ENCODE peak calls at places on chromosome 13, in five cellular contexts. U, E, D, F and C are unnamed samples.

GRCh38 chr13:75838366-75839017 is 202.4 kb downstream of the LMO7 start:
- DNase-seq in U (no peak), E (no peak), D (no peak), F (no peak), C (no peak)

GRCh38 chr13:45718063-45718462 is 15.9 kb downstream of the CBY2 start:
- DNase-seq in U (peak; percentile 48), E (peak; percentile 59), D (peak; percentile 40), F (peak; percentile 21), C (no peak)

GRCh38 chr13:39565036-39565949 is 37.7 kb downstream of the LHFPL6 start:
- DNase-seq in U (no peak), E (peak; percentile 77), D (peak; percentile 92), F (peak; percentile 96), C (no peak)

GRCh38 chr13:90027409-90027808 is 1320.1 kb upstream of the MIR17HG start:
- DNase-seq in U (no peak), E (no peak), D (no peak), F (no peak), C (no peak)

GRCh38 chr13:106318941-106319411 is 216.5 kb downstream of the EFNB2 start:
- DNase-seq in U (no peak), E (peak; percentile 64), D (peak; percentile 95), F (peak; percentile 98), C (no peak)

GRCh38 chr13:24284876-24285275 is 24.5 kb upstream of the C1QTNF9 start:
- DNase-seq in U (no peak), E (peak; percentile 9), D (no peak), F (no peak), C (no peak)

GRCh38 chr13:48590141-48590863 is 57.4 kb upstream of the RCBTB2 start:
- DNase-seq in U (no peak), E (no peak), D (no peak), F (no peak), C (no peak)

GRCh38 chr13:84609716-84610115 is 727.4 kb upstream of the SLITRK1 start:
- DNase-seq in U (no peak), E (no peak), D (peak; percentile 7), F (peak; percentile 52), C (no peak)

GRCh38 chr13:110916671-110917142 is 1.8 kb upstream of the ANKRD10 start:
- DNase-seq in U (no peak), E (no peak), D (peak; percentile 80), F (peak; percentile 89), C (no peak)

GRCh38 chr13:76425930-76426329 is 460.3 kb downstream of the KCTD12 start:
- DNase-seq in U (no peak), E (no peak), D (peak; percentile 80), F (peak; percentile 85), C (no peak)

GRCh38 chr13:21016487-21016886 is 44.9 kb downstream of the LATS2 start:
- DNase-seq in U (no peak), E (no peak), D (no peak), F (peak; percentile 54), C (no peak)

GRCh38 chr13:39959497-39959896 is 304.0 kb downstream of the COG6 start:
- DNase-seq in U (no peak), E (no peak), D (peak; percentile 45), F (peak; percentile 29), C (no peak)

GRCh38 chr13:23806874-23807522 is 82.2 kb downstream of the MIPEP start:
- DNase-seq in U (no peak), E (no peak), D (no peak), F (no peak), C (no peak)

GRCh38 chr13:48853381-48854102 is 122.2 kb upstream of the FNDC3A start:
- DNase-seq in U (no peak), E (no peak), D (peak; percentile 39), F (peak; percentile 70), C (no peak)

GRCh38 chr13:93226623-93227279 is at the start of gene GPC6:
- DNase-seq in U (peak; percentile 80), E (peak; percentile 80), D (peak; percentile 97), F (peak; percentile 98), C (no peak)

GRCh38 chr13:43464578-43465264 is 322.1 kb downstream of the ENOX1 start:
- DNase-seq in U (no peak), E (no peak), D (no peak), F (no peak), C (no peak)

GRCh38 chr13:51614350-51614786 is 30.1 kb downstream of the WDFY2 start:
- DNase-seq in U (peak; percentile 64), E (no peak), D (no peak), F (no peak), C (no peak)

GRCh38 chr13:50594276-50594970 is 249.1 kb downstream of the DLEU7 start:
- DNase-seq in U (peak; percentile 27), E (peak; percentile 73), D (no peak), F (peak; percentile 16), C (no peak)

GRCh38 chr13:100987993-100988392 is 313.4 kb upstream of the TMTC4 start:
- DNase-seq in U (no peak), E (peak; percentile 71), D (no peak), F (peak; percentile 75), C (no peak)

DNA sequence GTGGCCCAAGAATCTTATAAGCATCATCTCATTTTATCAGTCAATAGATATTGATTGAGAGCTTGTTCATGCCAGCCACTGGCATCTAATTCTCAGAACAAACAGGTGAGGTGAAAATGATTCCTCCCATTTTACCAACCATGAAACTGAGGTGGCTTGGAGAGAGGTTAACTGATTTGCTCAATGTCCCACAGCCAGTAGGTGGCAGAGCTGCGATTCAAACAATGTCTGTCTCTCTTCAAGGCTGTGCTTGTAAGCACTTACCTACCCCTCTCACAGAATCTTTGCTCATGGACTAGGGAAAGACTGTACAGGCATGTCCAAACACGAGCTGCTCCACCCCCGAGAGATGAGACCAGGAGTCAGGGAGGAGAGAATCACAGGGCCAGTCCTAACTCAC is 21.5 kb upstream of the GSX1 start:
- DNase-seq in U (peak; percentile 20), E (peak; percentile 76), D (peak; percentile 33), F (peak; percentile 44), C (no peak)
- TF ChIP-seq CTCF in U (peak; percentile 37), E (peak; percentile 78), D (peak; percentile 50), F (peak; percentile 65), C (peak; percentile 63)

DNA sequence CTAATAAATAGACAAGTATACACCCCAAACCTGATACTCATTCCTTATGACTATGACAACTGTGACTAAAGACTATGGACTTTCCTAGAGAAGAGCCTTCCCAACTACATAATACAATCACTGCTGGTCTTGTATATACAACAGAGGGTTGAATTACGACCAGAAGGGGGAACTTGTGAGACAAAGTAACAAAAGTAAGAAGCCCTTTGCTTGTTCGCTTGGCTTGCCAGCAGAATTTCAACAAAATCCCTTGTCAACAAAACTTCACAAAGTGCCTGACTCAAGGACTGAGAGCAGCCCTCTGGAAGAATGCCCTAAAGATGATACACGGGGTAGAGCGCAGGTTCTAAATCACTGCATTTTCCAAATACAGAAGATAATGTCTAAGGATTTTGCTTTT is 99.4 kb downstream of the WASF3 start:
- DNase-seq in U (no peak), E (no peak), D (peak; percentile 50), F (peak; percentile 70), C (no peak)
- TF ChIP-seq CTCF in U (peak; percentile 15), E (peak; percentile 71), D (peak; percentile 36), F (peak; percentile 42), C (peak; percentile 43)

DNA sequence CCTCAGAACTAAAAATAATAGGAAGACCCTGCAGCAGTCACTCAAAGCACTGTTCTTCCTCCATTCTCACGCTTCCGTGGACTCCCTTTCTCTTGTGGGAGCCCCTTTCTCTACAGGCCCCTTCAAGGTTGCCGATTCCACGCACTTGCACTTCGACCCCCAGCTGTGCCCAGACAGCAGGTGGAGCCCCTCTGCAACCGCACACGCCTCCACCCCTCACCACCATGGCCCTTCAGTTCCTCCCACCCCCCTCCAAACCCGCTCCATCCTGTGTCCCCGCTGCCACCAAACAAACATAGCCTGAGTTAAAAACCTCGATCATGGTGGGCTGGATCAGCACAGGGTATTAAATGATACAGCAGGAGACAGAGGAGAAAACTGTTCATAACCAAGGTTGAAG is 102.6 kb downstream of the STK24 start:
- DNase-seq in U (no peak), E (no peak), D (no peak), F (no peak), C (no peak)
- TF ChIP-seq CTCF in U (no peak), E (no peak), D (no peak), F (no peak), C (no peak)

GRCh38 chr13:47455581-47455980 is 545.5 kb downstream of the SUCLA2 start:
- DNase-seq in U (peak; percentile 4), E (no peak), D (peak; percentile 20), F (peak; percentile 13), C (no peak)

GRCh38 chr13:47457631-47458030 is 543.4 kb downstream of the SUCLA2 start:
- DNase-seq in U (no peak), E (no peak), D (peak; percentile 48), F (peak; percentile 61), C (no peak)

GRCh38 chr13:47463002-47463401 is 538.1 kb downstream of the SUCLA2 start:
- DNase-seq in U (no peak), E (no peak), D (no peak), F (no peak), C (no peak)

GRCh38 chr13:47463726-47464125 is 537.3 kb downstream of the SUCLA2 start:
- DNase-seq in U (no peak), E (peak; percentile 57), D (peak; percentile 63), F (peak; percentile 69), C (no peak)

GRCh38 chr13:47459512-47459911 is 541.6 kb downstream of the SUCLA2 start:
- DNase-seq in U (peak; percentile 3), E (no peak), D (peak; percentile 51), F (peak; percentile 68), C (no peak)
- TF ChIP-seq CTCF in U (peak; percentile 51), E (peak; percentile 67), D (peak; percentile 43), F (peak; percentile 59), C (peak; percentile 58)

DNA sequence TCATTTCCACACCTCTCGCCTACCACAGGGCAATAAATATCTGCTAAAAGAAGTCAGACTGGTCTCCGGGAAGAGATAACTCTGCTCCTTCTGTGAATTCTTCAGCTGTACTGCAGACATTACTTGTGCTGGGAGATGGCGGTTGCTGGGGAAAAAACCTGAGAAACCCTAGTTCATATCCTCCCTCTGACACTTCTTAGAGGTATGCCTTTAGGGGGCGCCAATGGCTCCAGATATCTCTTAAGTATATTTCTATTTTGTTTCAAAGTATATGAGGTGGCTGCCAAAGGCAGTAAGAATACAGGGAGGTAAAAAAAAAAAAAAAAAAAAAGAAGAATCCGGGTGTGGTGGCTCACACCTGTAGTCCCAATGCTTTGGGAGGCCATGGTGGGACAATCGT is 175.2 kb downstream of the PAN3 start:
- DNase-seq in U (no peak), E (peak; percentile 63), D (peak; percentile 68), F (peak; percentile 77), C (no peak)
- TF ChIP-seq CTCF in U (peak; percentile 37), E (peak; percentile 62), D (peak; percentile 50), F (peak; percentile 57), C (peak; percentile 47)

GRCh38 chr13:112917056-112917664 is 51.9 kb upstream of the MCF2L start:
- DNase-seq in U (no peak), E (no peak), D (no peak), F (no peak), C (no peak)
- TF ChIP-seq CTCF in U (no peak), E (no peak), D (no peak), F (no peak), C (no peak)